ENCODE peak calls at places on chromosomes 12 and 14, in nine cellular contexts. D is SW 1271; K is non-pigmented ciliary epithelial cell; M is left lung; Y is AG08395; C is stimulated activated CD4-positive, alpha-beta T cell treated with anti-CD3 and anti-CD28 coated beads, Interleukin-1b, Interleukin-23, amount 100 ng/mL, for 24 hours; Q is NCI-H1092; P is NCI-H2171; J is lower leg skin. I is an unnamed sample.

GRCh38 chr12:57694459-57695019 is 607 bp downstream of the OS9 start:
- DNase-seq in D (no peak), K (no peak), M (no peak), Y (no peak), C (peak; percentile 7), Q (no peak), P (no peak), J (no peak), I (no peak)

GRCh38 chr12:125100551-125101434 is 35.6 kb downstream of the AACS start:
- DNase-seq in D (no peak), K (no peak), M (peak; percentile 31), Y (no peak), C (no peak), Q (no peak), P (no peak), J (no peak), I (no peak)

GRCh38 chr12:15428632-15429031 is 106.3 kb downstream of the PTPRO start:
- DNase-seq in D (no peak), K (no peak), M (no peak), Y (no peak), C (no peak), Q (no peak), P (no peak), J (no peak), I (no peak)

GRCh38 chr12:464484-465267 is 4.9 kb downstream of the B4GALNT3 start:
- DNase-seq in D (no peak), K (no peak), M (no peak), Y (no peak), C (no peak), Q (peak; percentile 38), P (peak; percentile 88), J (no peak), I (no peak)

GRCh38 chr14:52078093-52078492 is 9.2 kb upstream of the NID2 start:
- DNase-seq in D (no peak), K (no peak), M (no peak), Y (no peak), C (no peak), Q (no peak), P (no peak), J (no peak), I (no peak)

GRCh38 chr12:125797421-125798175 is 732.4 kb downstream of the AACS start:
- DNase-seq in D (no peak), K (peak; percentile 79), M (no peak), Y (no peak), C (no peak), Q (no peak), P (no peak), J (no peak), I (no peak)

GRCh38 chr14:23487216-23487615 is 17.7 kb downstream of the NGDN start:
- DNase-seq in D (no peak), K (no peak), M (no peak), Y (no peak), C (no peak), Q (no peak), P (peak; percentile 78), J (no peak), I (no peak)

GRCh38 chr14:26394114-26394855 is 203.5 kb downstream of the NOVA1 start:
- DNase-seq in D (no peak), K (no peak), M (no peak), Y (peak; percentile 3), C (no peak), Q (peak; percentile 69), P (peak; percentile 3), J (no peak), I (no peak)

GRCh38 chr14:104805941-104806624 is 5.2 kb downstream of the ZBTB42 start:
- DNase-seq in D (no peak), K (no peak), M (peak; percentile 62), Y (no peak), C (no peak), Q (no peak), P (no peak), J (no peak), I (no peak)

GRCh38 chr12:119334459-119335170 is at the start of gene CCDC60:
- DNase-seq in D (no peak), K (no peak), M (no peak), Y (no peak), C (no peak), Q (no peak), P (no peak), J (no peak), I (no peak)

GRCh38 chr14:77590845-77591506 is 25.5 kb downstream of the SPTLC2 start:
- DNase-seq in D (no peak), K (no peak), M (no peak), Y (no peak), C (no peak), Q (no peak), P (no peak), J (no peak), I (no peak)

GRCh38 chr14:75088566-75089373 is 19.3 kb downstream of the ZC2HC1C start:
- DNase-seq in D (peak; percentile 11), K (no peak), M (no peak), Y (peak; percentile 66), C (peak; percentile 11), Q (peak; percentile 28), P (peak; percentile 68), J (peak; percentile 49), I (no peak)

I was measured in suprapubic skin.